ENCODE peak calls at places on chromosomes 4 and X, in nine cellular contexts. One of them, this sample, is unnamed.

GRCh38 chrX:123860983-123861382 is 1.1 kb downstream of the XIAP start:
- DNase-seq in fibroblast of the aortic adventitia: peak
- DNase-seq in A549: no peak
- DNase-seq in fibroblast of pulmonary artery: peak
- DNase-seq in HCT116: no peak
- DNase-seq in retinal pigment epithelial cell: no peak
- DNase-seq in coronary artery: no peak
- DNase-seq in SK-N-MC: no peak
- DNase-seq in hepatocyte: peak
- DNase-seq in this sample: no peak

GRCh38 chrX:119089619-119090018 is 16.8 kb downstream of the CT47C1 start:
- DNase-seq in fibroblast of pulmonary artery: no peak
- DNase-seq in retinal pigment epithelial cell: no peak
- DNase-seq in SK-N-MC: no peak
- DNase-seq in A549: no peak
- DNase-seq in hepatocyte: no peak
- DNase-seq in fibroblast of the aortic adventitia: no peak
- DNase-seq in HCT116: no peak
- DNase-seq in coronary artery: no peak
- DNase-seq in this sample: no peak

GRCh38 chrX:15758140-15758539 is 20.1 kb downstream of the CA5B start:
- DNase-seq in hepatocyte: no peak
- DNase-seq in fibroblast of pulmonary artery: no peak
- DNase-seq in retinal pigment epithelial cell: no peak
- DNase-seq in coronary artery: no peak
- DNase-seq in A549: no peak
- DNase-seq in HCT116: no peak
- DNase-seq in SK-N-MC: no peak
- DNase-seq in fibroblast of the aortic adventitia: no peak
- DNase-seq in this sample: no peak

GRCh38 chr4:152166567-152166966 is 369.3 kb downstream of the FBXW7 start:
- DNase-seq in coronary artery: no peak
- DNase-seq in fibroblast of the aortic adventitia: peak
- DNase-seq in A549: no peak
- DNase-seq in fibroblast of pulmonary artery: peak
- DNase-seq in hepatocyte: peak
- DNase-seq in HCT116: no peak
- DNase-seq in retinal pigment epithelial cell: no peak
- DNase-seq in SK-N-MC: peak
- DNase-seq in this sample: no peak

GRCh38 chr4:27387706-27388105 is 527.1 kb downstream of the STIM2 start:
- DNase-seq in fibroblast of the aortic adventitia: no peak
- DNase-seq in fibroblast of pulmonary artery: no peak
- DNase-seq in HCT116: no peak
- DNase-seq in SK-N-MC: no peak
- DNase-seq in hepatocyte: no peak
- DNase-seq in A549: no peak
- DNase-seq in retinal pigment epithelial cell: no peak
- DNase-seq in coronary artery: no peak
- DNase-seq in this sample: no peak

GRCh38 chr4:113627321-113627720 is 134.2 kb downstream of the CAMK2D start:
- DNase-seq in fibroblast of pulmonary artery: no peak
- DNase-seq in hepatocyte: no peak
- DNase-seq in HCT116: no peak
- DNase-seq in A549: no peak
- DNase-seq in retinal pigment epithelial cell: no peak
- DNase-seq in coronary artery: no peak
- DNase-seq in SK-N-MC: no peak
- DNase-seq in fibroblast of the aortic adventitia: no peak
- DNase-seq in this sample: no peak

GRCh38 chrX:125769628-125770027 is 396.5 kb downstream of the DCAF12L2 start:
- DNase-seq in retinal pigment epithelial cell: no peak
- DNase-seq in A549: no peak
- DNase-seq in SK-N-MC: no peak
- DNase-seq in HCT116: no peak
- DNase-seq in fibroblast of the aortic adventitia: no peak
- DNase-seq in fibroblast of pulmonary artery: no peak
- DNase-seq in coronary artery: no peak
- DNase-seq in hepatocyte: no peak
- DNase-seq in this sample: no peak

GRCh38 chrX:56564182-56564885 is 907 bp downstream of the UBQLN2 start:
- DNase-seq in SK-N-MC: no peak
- DNase-seq in fibroblast of pulmonary artery: peak
- DNase-seq in hepatocyte: peak
- DNase-seq in A549: no peak
- DNase-seq in coronary artery: peak
- DNase-seq in HCT116: no peak
- DNase-seq in retinal pigment epithelial cell: peak
- DNase-seq in fibroblast of the aortic adventitia: peak
- DNase-seq in this sample: peak

GRCh38 chrX:34426334-34426733 is 230.8 kb downstream of the TMEM47 start:
- DNase-seq in SK-N-MC: no peak
- DNase-seq in hepatocyte: no peak
- DNase-seq in HCT116: no peak
- DNase-seq in retinal pigment epithelial cell: no peak
- DNase-seq in fibroblast of pulmonary artery: peak
- DNase-seq in fibroblast of the aortic adventitia: peak
- DNase-seq in A549: no peak
- DNase-seq in coronary artery: no peak
- DNase-seq in this sample: no peak

GRCh38 chr4:151472297-151472696 is 63.3 kb downstream of the FHIP1A start:
- DNase-seq in A549: no peak
- DNase-seq in coronary artery: no peak
- DNase-seq in fibroblast of the aortic adventitia: no peak
- DNase-seq in retinal pigment epithelial cell: no peak
- DNase-seq in SK-N-MC: no peak
- DNase-seq in hepatocyte: no peak
- DNase-seq in fibroblast of pulmonary artery: no peak
- DNase-seq in HCT116: no peak
- DNase-seq in this sample: no peak

GRCh38 chr4:182578402-182578801 is 335.2 kb downstream of the TENM3 start:
- DNase-seq in A549: no peak
- DNase-seq in fibroblast of pulmonary artery: peak
- DNase-seq in fibroblast of the aortic adventitia: peak
- DNase-seq in coronary artery: no peak
- DNase-seq in retinal pigment epithelial cell: peak
- DNase-seq in SK-N-MC: no peak
- DNase-seq in hepatocyte: peak
- DNase-seq in HCT116: peak
- DNase-seq in this sample: peak

GRCh38 chrX:124717537-124717936 is 371.2 kb downstream of the SH2D1A start:
- DNase-seq in HCT116: no peak
- DNase-seq in SK-N-MC: no peak
- DNase-seq in hepatocyte: no peak
- DNase-seq in fibroblast of the aortic adventitia: no peak
- DNase-seq in A549: no peak
- DNase-seq in fibroblast of pulmonary artery: no peak
- DNase-seq in coronary artery: no peak
- DNase-seq in retinal pigment epithelial cell: no peak
- DNase-seq in this sample: no peak

GRCh38 chr4:70515342-70516245 is 2.8 kb upstream of the AMTN start:
- DNase-seq in fibroblast of the aortic adventitia: peak
- DNase-seq in retinal pigment epithelial cell: peak
- DNase-seq in hepatocyte: no peak
- DNase-seq in fibroblast of pulmonary artery: no peak
- DNase-seq in A549: no peak
- DNase-seq in coronary artery: no peak
- DNase-seq in SK-N-MC: no peak
- DNase-seq in HCT116: no peak
- DNase-seq in this sample: no peak

GRCh38 chr4:26884486-26884988 is 23.9 kb downstream of the STIM2 start:
- DNase-seq in SK-N-MC: no peak
- DNase-seq in fibroblast of the aortic adventitia: no peak
- DNase-seq in retinal pigment epithelial cell: no peak
- DNase-seq in HCT116: no peak
- DNase-seq in coronary artery: no peak
- DNase-seq in hepatocyte: no peak
- DNase-seq in fibroblast of pulmonary artery: no peak
- DNase-seq in A549: no peak
- DNase-seq in this sample: no peak

GRCh38 chrX:40922307-40922706 is 162.9 kb upstream of the USP9X start:
- DNase-seq in coronary artery: no peak
- DNase-seq in hepatocyte: peak
- DNase-seq in fibroblast of pulmonary artery: peak
- DNase-seq in A549: no peak
- DNase-seq in HCT116: peak
- DNase-seq in fibroblast of the aortic adventitia: peak
- DNase-seq in retinal pigment epithelial cell: peak
- DNase-seq in SK-N-MC: no peak
- DNase-seq in this sample: no peak

GRCh38 chr4:61723492-61723891 is 523.4 kb downstream of the ADGRL3 start:
- DNase-seq in HCT116: no peak
- DNase-seq in coronary artery: no peak
- DNase-seq in fibroblast of pulmonary artery: no peak
- DNase-seq in SK-N-MC: no peak
- DNase-seq in A549: no peak
- DNase-seq in retinal pigment epithelial cell: no peak
- DNase-seq in hepatocyte: no peak
- DNase-seq in fibroblast of the aortic adventitia: no peak
- DNase-seq in this sample: no peak

GRCh38 chr4:123014038-123014437 is 91.6 kb upstream of the NUDT6 start:
- DNase-seq in SK-N-MC: no peak
- DNase-seq in retinal pigment epithelial cell: no peak
- DNase-seq in A549: no peak
- DNase-seq in coronary artery: no peak
- DNase-seq in fibroblast of the aortic adventitia: peak
- DNase-seq in fibroblast of pulmonary artery: no peak
- DNase-seq in HCT116: no peak
- DNase-seq in hepatocyte: no peak
- DNase-seq in this sample: no peak

GRCh38 chrX:21747523-21747922 is 10.4 kb downstream of the SMPX start:
- DNase-seq in SK-N-MC: no peak
- DNase-seq in retinal pigment epithelial cell: no peak
- DNase-seq in fibroblast of pulmonary artery: peak
- DNase-seq in A549: no peak
- DNase-seq in HCT116: no peak
- DNase-seq in hepatocyte: no peak
- DNase-seq in coronary artery: no peak
- DNase-seq in fibroblast of the aortic adventitia: peak
- DNase-seq in this sample: no peak

GRCh38 chr4:185142911-185143595 is at the start of gene SLC25A4:
- DNase-seq in A549: peak
- DNase-seq in fibroblast of pulmonary artery: peak
- DNase-seq in SK-N-MC: no peak
- DNase-seq in retinal pigment epithelial cell: peak
- DNase-seq in coronary artery: peak
- DNase-seq in fibroblast of the aortic adventitia: peak
- DNase-seq in hepatocyte: peak
- DNase-seq in HCT116: peak
- DNase-seq in this sample: no peak

GRCh38 chr4:185142563-185142910 is 529 bp upstream of the SLC25A4 start:
- DNase-seq in SK-N-MC: no peak
- DNase-seq in coronary artery: no peak
- DNase-seq in fibroblast of the aortic adventitia: no peak
- DNase-seq in fibroblast of pulmonary artery: no peak
- DNase-seq in A549: peak
- DNase-seq in retinal pigment epithelial cell: no peak
- DNase-seq in HCT116: no peak
- DNase-seq in hepatocyte: no peak
- DNase-seq in this sample: no peak

GRCh38 chr4:185141777-185142176 is 1.3 kb upstream of the SLC25A4 start:
- DNase-seq in coronary artery: no peak
- DNase-seq in retinal pigment epithelial cell: no peak
- DNase-seq in fibroblast of the aortic adventitia: no peak
- DNase-seq in SK-N-MC: no peak
- DNase-seq in fibroblast of pulmonary artery: no peak
- DNase-seq in HCT116: no peak
- DNase-seq in A549: no peak
- DNase-seq in hepatocyte: peak
- DNase-seq in this sample: no peak

GRCh38 chr4:185144601-185145240 is 1.7 kb downstream of the SLC25A4 start:
- DNase-seq in coronary artery: no peak
- DNase-seq in fibroblast of pulmonary artery: no peak
- DNase-seq in SK-N-MC: no peak
- DNase-seq in retinal pigment epithelial cell: no peak
- DNase-seq in HCT116: no peak
- DNase-seq in fibroblast of the aortic adventitia: no peak
- DNase-seq in hepatocyte: no peak
- DNase-seq in A549: no peak
- DNase-seq in this sample: no peak

GRCh38 chr4:185143596-185143969 is 517 bp downstream of the SLC25A4 start:
- DNase-seq in SK-N-MC: no peak
- DNase-seq in fibroblast of pulmonary artery: no peak
- DNase-seq in hepatocyte: peak
- DNase-seq in coronary artery: peak
- DNase-seq in fibroblast of the aortic adventitia: peak
- DNase-seq in A549: no peak
- DNase-seq in HCT116: no peak
- DNase-seq in retinal pigment epithelial cell: no peak
- DNase-seq in this sample: no peak
- H3K4me3 ChIP-seq in SK-N-MC: peak
- H3K4me3 ChIP-seq in fibroblast of pulmonary artery: peak
- H3K4me3 ChIP-seq in hepatocyte: peak
- H3K4me3 ChIP-seq in coronary artery: peak
- H3K4me3 ChIP-seq in fibroblast of the aortic adventitia: peak
- H3K4me3 ChIP-seq in A549: peak
- H3K4me3 ChIP-seq in HCT116: peak
- H3K4me3 ChIP-seq in retinal pigment epithelial cell: peak
- H3K4me3 ChIP-seq in this sample: peak

DNA sequence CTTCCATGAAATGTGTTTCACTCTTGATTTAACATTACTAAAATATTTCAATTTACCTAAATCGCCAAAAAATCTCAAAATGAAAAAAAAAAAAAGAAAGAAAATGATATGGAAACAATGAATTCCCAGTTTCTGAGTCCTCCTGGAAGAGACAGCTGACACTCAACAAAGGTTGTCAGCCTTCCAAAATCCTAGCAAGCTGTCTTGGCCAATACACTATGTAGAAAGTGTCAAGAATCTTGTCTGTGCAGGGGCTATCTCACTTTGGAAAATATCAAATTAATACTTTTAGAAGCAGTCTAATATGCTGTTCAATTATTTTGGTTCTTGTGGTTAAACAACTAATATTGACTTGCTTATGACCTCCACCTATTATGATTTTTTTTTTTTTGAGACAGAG is 8.7 kb downstream of the DKK2 start:
- DNase-seq in A549: no peak
- DNase-seq in fibroblast of the aortic adventitia: no peak
- DNase-seq in fibroblast of pulmonary artery: no peak
- DNase-seq in HCT116: no peak
- DNase-seq in coronary artery: no peak
- DNase-seq in SK-N-MC: no peak
- DNase-seq in hepatocyte: no peak
- DNase-seq in retinal pigment epithelial cell: no peak
- DNase-seq in this sample: no peak
- H3K4me3 ChIP-seq in A549: no peak
- H3K4me3 ChIP-seq in fibroblast of the aortic adventitia: no peak
- H3K4me3 ChIP-seq in fibroblast of pulmonary artery: no peak
- H3K4me3 ChIP-seq in HCT116: no peak
- H3K4me3 ChIP-seq in coronary artery: no peak
- H3K4me3 ChIP-seq in SK-N-MC: no peak
- H3K4me3 ChIP-seq in hepatocyte: no peak
- H3K4me3 ChIP-seq in retinal pigment epithelial cell: no peak
- H3K4me3 ChIP-seq in this sample: no peak

GRCh38 chr4:144646523-144647094 is 653 bp downstream of the HHIP start:
- DNase-seq in hepatocyte: peak
- DNase-seq in retinal pigment epithelial cell: no peak
- DNase-seq in coronary artery: no peak
- DNase-seq in fibroblast of pulmonary artery: peak
- DNase-seq in A549: peak
- DNase-seq in HCT116: no peak
- DNase-seq in SK-N-MC: no peak
- DNase-seq in fibroblast of the aortic adventitia: peak
- DNase-seq in this sample: no peak
- H3K4me3 ChIP-seq in hepatocyte: peak
- H3K4me3 ChIP-seq in retinal pigment epithelial cell: peak
- H3K4me3 ChIP-seq in coronary artery: peak
- H3K4me3 ChIP-seq in fibroblast of pulmonary artery: peak
- H3K4me3 ChIP-seq in A549: peak
- H3K4me3 ChIP-seq in HCT116: no peak
- H3K4me3 ChIP-seq in SK-N-MC: peak
- H3K4me3 ChIP-seq in fibroblast of the aortic adventitia: peak
- H3K4me3 ChIP-seq in this sample: peak

GRCh38 chr4:73998040-73999011 is at the start of gene CXCL5:
- DNase-seq in fibroblast of the aortic adventitia: peak
- DNase-seq in SK-N-MC: no peak
- DNase-seq in hepatocyte: peak
- DNase-seq in fibroblast of pulmonary artery: peak
- DNase-seq in HCT116: no peak
- DNase-seq in retinal pigment epithelial cell: no peak
- DNase-seq in coronary artery: no peak
- DNase-seq in A549: peak
- DNase-seq in this sample: no peak
- H3K4me3 ChIP-seq in fibroblast of the aortic adventitia: peak
- H3K4me3 ChIP-seq in SK-N-MC: no peak
- H3K4me3 ChIP-seq in hepatocyte: peak
- H3K4me3 ChIP-seq in fibroblast of pulmonary artery: peak
- H3K4me3 ChIP-seq in HCT116: no peak
- H3K4me3 ChIP-seq in retinal pigment epithelial cell: peak
- H3K4me3 ChIP-seq in coronary artery: peak
- H3K4me3 ChIP-seq in A549: peak
- H3K4me3 ChIP-seq in this sample: peak